ENCODE peak calls at places on chromosomes 13 and 19, in ten cellular contexts. S is keratinocyte; U is thoracic aorta; T is uterus; C is Panc1; D is neural progenitor cell; P is endothelial cell of umbilical vein; J is ovary; M is colonic mucosa; N is naive thymus-derived CD4-positive, alpha-beta T cell. A is an unnamed sample.
A peak's percentile ranks its signal among the peaks of the same experiment; 100 is the strongest.

GRCh38 chr13:32414580-32414979 is 13.3 kb downstream of the N4BP2L1 start:
- DNase-seq in D (no peak), U (no peak), C (no peak), J (no peak), M (no peak), N (no peak), P (no peak), T (no peak), S (no peak), A (no peak)

GRCh38 chr19:38417544-38418506 is 8.2 kb downstream of the RASGRP4 start:
- DNase-seq in C (no peak), J (peak; percentile 34), M (peak; percentile 70), P (no peak), U (no peak), N (peak; percentile 24), T (peak; percentile 21), S (peak; percentile 28), D (peak; percentile 84), A (peak; percentile 88)

GRCh38 chr13:25136872-25137623 is 35.0 kb downstream of the AMER2 start:
- DNase-seq in N (no peak), D (peak; percentile 47), J (no peak), U (no peak), C (no peak), T (no peak), P (no peak), S (no peak), M (peak; percentile 2), A (no peak)

GRCh38 chr19:38004505-38005223 is 97.7 kb downstream of the SIPA1L3 start:
- DNase-seq in J (peak; percentile 81), T (peak; percentile 89), S (peak; percentile 95), D (peak; percentile 92), N (no peak), P (peak; percentile 97), M (peak; percentile 64), U (peak; percentile 71), C (peak; percentile 58), A (peak; percentile 81)

GRCh38 chr19:34260771-34261173 is 6.4 kb downstream of the GARRE1 start:
- DNase-seq in U (no peak), J (no peak), S (no peak), P (peak; percentile 30), C (no peak), T (no peak), N (no peak), M (no peak), D (peak; percentile 36), A (no peak)

GRCh38 chr13:33676700-33677048 is 141.3 kb upstream of the RFC3 start:
- DNase-seq in U (no peak), J (peak; percentile 36), D (no peak), C (no peak), M (peak; percentile 70), N (no peak), T (peak; percentile 30), S (no peak), P (peak; percentile 39), A (peak; percentile 50)

GRCh38 chr13:28429685-28430290 is 65.1 kb downstream of the FLT1 start:
- DNase-seq in U (no peak), P (no peak), T (no peak), J (no peak), D (no peak), M (no peak), S (no peak), C (no peak), N (no peak), A (no peak)

GRCh38 chr13:42885325-42885724 is 103.9 kb downstream of the FAM216B start:
- DNase-seq in S (no peak), U (no peak), P (no peak), J (no peak), M (no peak), N (no peak), T (no peak), C (no peak), D (no peak), A (no peak)

GRCh38 chr13:77507931-77508776 is 27.4 kb upstream of the SCEL start:
- DNase-seq in N (no peak), U (no peak), M (no peak), C (no peak), D (no peak), P (peak; percentile 90), S (peak; percentile 83), T (no peak), J (no peak), A (no peak)

GRCh38 chr13:110409581-110409992 is 102.5 kb downstream of the COL4A2 start:
- DNase-seq in D (no peak), J (no peak), N (no peak), T (peak; percentile 65), S (no peak), C (no peak), M (peak; percentile 18), P (peak; percentile 91), U (no peak), A (no peak)

GRCh38 chr19:16978839-16979802 is 47.5 kb downstream of the CPAMD8 start:
- DNase-seq in S (no peak), J (no peak), D (no peak), T (no peak), C (no peak), P (no peak), U (no peak), N (no peak), M (no peak), A (no peak)

GRCh38 chr19:1264801-1265610 is 4.1 kb upstream of the CIRBP start:
- DNase-seq in M (peak; percentile 74), J (peak; percentile 89), C (no peak), S (no peak), U (no peak), P (peak; percentile 68), T (peak; percentile 88), N (no peak), D (peak; percentile 86), A (peak; percentile 70)

GRCh38 chr19:1266818-1267440 is 2.2 kb upstream of the CIRBP start:
- DNase-seq in S (no peak), P (peak; percentile 52), C (no peak), D (peak; percentile 79), N (peak; percentile 68), M (peak; percentile 86), U (no peak), J (peak; percentile 82), T (peak; percentile 68), A (peak; percentile 86)

GRCh38 chr19:1267441-1268391 is 1.4 kb upstream of the CIRBP start:
- DNase-seq in T (peak; percentile 65), N (no peak), S (no peak), J (peak; percentile 67), P (no peak), D (peak; percentile 58), C (no peak), M (no peak), U (no peak), A (peak; percentile 58)

GRCh38 chr19:1265611-1266115 is 3.5 kb upstream of the CIRBP start:
- DNase-seq in J (peak; percentile 75), N (no peak), S (no peak), C (no peak), U (peak; percentile 87), P (peak; percentile 38), T (peak; percentile 75), D (no peak), M (peak; percentile 64), A (peak; percentile 80)

GRCh38 chr19:1266116-1266817 is 2.9 kb upstream of the CIRBP start:
- DNase-seq in M (peak; percentile 95), U (no peak), N (peak; percentile 67), P (peak; percentile 70), T (peak; percentile 86), C (no peak), S (no peak), D (peak; percentile 95), J (peak; percentile 87), A (peak; percentile 93)
- H3K4me1 ChIP-seq in M (peaks cover 49% of the 10 kb centered on the region), U (peaks cover 54% of the 10 kb centered on the region), N (peaks cover 52% of the 10 kb centered on the region), P (peaks cover 42% of the 10 kb centered on the region), T (peaks cover 36% of the 10 kb centered on the region), C (peaks cover 43% of the 10 kb centered on the region), S (peaks cover 63% of the 10 kb centered on the region), D (peaks cover 66% of the 10 kb centered on the region), J (peaks cover 36% of the 10 kb centered on the region), A (peaks cover 76% of the 10 kb centered on the region)

GRCh38 chr19:10737680-10738079 is 19.8 kb downstream of the DNM2 start:
- DNase-seq in T (no peak), U (no peak), J (no peak), S (no peak), P (no peak), M (no peak), C (no peak), N (no peak), D (no peak), A (no peak)

GRCh38 chr19:10742494-10742893 is 24.6 kb downstream of the DNM2 start:
- DNase-seq in P (peak; percentile 95), U (no peak), S (no peak), N (no peak), M (peak; percentile 64), T (no peak), C (no peak), D (no peak), J (no peak), A (no peak)

GRCh38 chr19:10736916-10737551 is 19.2 kb downstream of the DNM2 start:
- DNase-seq in M (no peak), U (no peak), P (no peak), T (no peak), D (no peak), C (no peak), S (no peak), J (no peak), N (no peak), A (peak; percentile 70)

GRCh38 chr19:10744222-10744847 is 26.5 kb downstream of the DNM2 start:
- DNase-seq in C (no peak), D (no peak), P (no peak), N (no peak), U (no peak), M (peak; percentile 54), T (no peak), J (no peak), S (no peak), A (no peak)

GRCh38 chr19:10740798-10741197 is 22.9 kb downstream of the DNM2 start:
- DNase-seq in D (no peak), N (no peak), M (no peak), P (no peak), T (no peak), J (no peak), C (no peak), S (no peak), U (no peak), A (no peak)
- H3K36me3 ChIP-seq in D (peaks cover 4% of the 10 kb centered on the region), N (peaks cover 22% of the 10 kb centered on the region), M (no peaks in the 10 kb centered on the region), P (no peaks in the 10 kb centered on the region), T (no peaks in the 10 kb centered on the region), J (no peaks in the 10 kb centered on the region), C (no peaks in the 10 kb centered on the region), S (peaks cover 3% of the 10 kb centered on the region), U (no peaks in the 10 kb centered on the region), A (no peaks in the 10 kb centered on the region)

GRCh38 chr19:35347930-35348298 is 212 bp downstream of the FFAR1 start:
- DNase-seq in J (no peak), P (no peak), N (no peak), C (no peak), S (no peak), D (no peak), T (no peak), M (no peak), U (no peak), A (no peak)
- H3K4me1 ChIP-seq in J (peaks cover 3% of the 10 kb centered on the region), P (no peaks in the 10 kb centered on the region), N (peaks cover 26% of the 10 kb centered on the region), C (no peaks in the 10 kb centered on the region), S (no peaks in the 10 kb centered on the region), D (no peaks in the 10 kb centered on the region), T (no peaks in the 10 kb centered on the region), M (no peaks in the 10 kb centered on the region), U (no peaks in the 10 kb centered on the region), A (peaks cover 11% of the 10 kb centered on the region)

DNA sequence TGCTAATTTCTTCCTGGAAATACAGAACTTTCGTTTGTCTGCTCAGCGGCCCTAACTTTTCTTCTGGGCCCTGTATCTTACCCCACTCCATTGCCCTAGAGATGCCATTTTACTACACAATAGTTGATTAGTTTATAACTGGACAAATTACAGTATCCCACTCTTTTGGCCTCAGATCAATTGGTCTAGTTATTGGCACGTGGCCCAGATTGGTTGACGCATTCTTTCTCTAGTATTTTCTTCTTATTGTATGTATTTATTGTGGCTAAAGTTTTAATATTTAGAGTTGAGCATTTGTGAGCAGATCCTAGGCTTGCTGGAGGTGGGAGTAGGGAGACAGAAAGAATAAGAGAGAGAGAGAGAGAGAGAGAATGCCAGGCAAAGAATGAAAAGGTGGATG is 215.4 kb upstream of the SPRY2 start:
- DNase-seq in M (no peak), D (no peak), U (no peak), P (peak; percentile 30), N (no peak), T (no peak), J (no peak), C (no peak), S (no peak), A (no peak)
- H3K36me3 ChIP-seq in M (no peaks in the 10 kb centered on the region), D (no peaks in the 10 kb centered on the region), U (no peaks in the 10 kb centered on the region), P (no peaks in the 10 kb centered on the region), N (no peaks in the 10 kb centered on the region), T (no peaks in the 10 kb centered on the region), J (no peaks in the 10 kb centered on the region), C (no peaks in the 10 kb centered on the region), S (no peaks in the 10 kb centered on the region), A (no peaks in the 10 kb centered on the region)